ENCODE peak calls at places on chromosomes 1 and 21, in ten cellular contexts. One of them, this sample, is unnamed.

GRCh38 chr1:76079475-76080227 is 5.1 kb downstream of the ST6GALNAC3 start:
- DNase-seq in H54: no peak
- DNase-seq in NCI-H345: no peak
- DNase-seq in body of pancreas: no peak
- DNase-seq in anterior cingulate cortex: no peak
- DNase-seq in AG10803: no peak
- DNase-seq in activated T-helper 1 cell treated with Interleukin-2 at 50 U/mL for 16 hours: no peak
- DNase-seq in activated gamma-delta T cell treated with Interleukin-2 at 50 U/mL for 16 hours: no peak
- DNase-seq in stomach: no peak
- DNase-seq in GM12891: no peak
- DNase-seq in this sample: no peak

GRCh38 chr1:208071425-208072031 is 160.6 kb upstream of the CD34 start:
- DNase-seq in H54: no peak
- DNase-seq in NCI-H345: no peak
- DNase-seq in body of pancreas: no peak
- DNase-seq in anterior cingulate cortex: no peak
- DNase-seq in AG10803: no peak
- DNase-seq in activated T-helper 1 cell treated with Interleukin-2 at 50 U/mL for 16 hours: no peak
- DNase-seq in activated gamma-delta T cell treated with Interleukin-2 at 50 U/mL for 16 hours: no peak
- DNase-seq in stomach: no peak
- DNase-seq in GM12891: no peak
- DNase-seq in this sample: no peak

GRCh38 chr1:77382361-77382760 is 100.5 kb downstream of the AK5 start:
- DNase-seq in H54: no peak
- DNase-seq in NCI-H345: no peak
- DNase-seq in body of pancreas: no peak
- DNase-seq in anterior cingulate cortex: no peak
- DNase-seq in AG10803: no peak
- DNase-seq in activated T-helper 1 cell treated with Interleukin-2 at 50 U/mL for 16 hours: no peak
- DNase-seq in activated gamma-delta T cell treated with Interleukin-2 at 50 U/mL for 16 hours: no peak
- DNase-seq in stomach: no peak
- DNase-seq in GM12891: no peak
- DNase-seq in this sample: no peak

GRCh38 chr1:79859212-79859948 is 852.9 kb upstream of the ADGRL4 start:
- DNase-seq in H54: peak
- DNase-seq in NCI-H345: no peak
- DNase-seq in body of pancreas: no peak
- DNase-seq in anterior cingulate cortex: no peak
- DNase-seq in AG10803: peak
- DNase-seq in activated T-helper 1 cell treated with Interleukin-2 at 50 U/mL for 16 hours: no peak
- DNase-seq in activated gamma-delta T cell treated with Interleukin-2 at 50 U/mL for 16 hours: no peak
- DNase-seq in stomach: no peak
- DNase-seq in GM12891: no peak
- DNase-seq in this sample: no peak

GRCh38 chr1:241638091-241638682 is 2.0 kb downstream of the CHML start:
- DNase-seq in H54: no peak
- DNase-seq in NCI-H345: no peak
- DNase-seq in body of pancreas: no peak
- DNase-seq in anterior cingulate cortex: no peak
- DNase-seq in AG10803: no peak
- DNase-seq in activated T-helper 1 cell treated with Interleukin-2 at 50 U/mL for 16 hours: no peak
- DNase-seq in activated gamma-delta T cell treated with Interleukin-2 at 50 U/mL for 16 hours: no peak
- DNase-seq in stomach: no peak
- DNase-seq in GM12891: no peak
- DNase-seq in this sample: no peak

GRCh38 chr21:14739590-14739989 is 193.5 kb upstream of the SAMSN1 start:
- DNase-seq in H54: no peak
- DNase-seq in NCI-H345: no peak
- DNase-seq in body of pancreas: no peak
- DNase-seq in anterior cingulate cortex: no peak
- DNase-seq in AG10803: no peak
- DNase-seq in activated T-helper 1 cell treated with Interleukin-2 at 50 U/mL for 16 hours: no peak
- DNase-seq in activated gamma-delta T cell treated with Interleukin-2 at 50 U/mL for 16 hours: no peak
- DNase-seq in stomach: no peak
- DNase-seq in GM12891: no peak
- DNase-seq in this sample: no peak

GRCh38 chr1:66575739-66576138 is 41.8 kb downstream of the SGIP1 start:
- DNase-seq in H54: no peak
- DNase-seq in NCI-H345: peak
- DNase-seq in body of pancreas: peak
- DNase-seq in anterior cingulate cortex: no peak
- DNase-seq in AG10803: peak
- DNase-seq in activated T-helper 1 cell treated with Interleukin-2 at 50 U/mL for 16 hours: no peak
- DNase-seq in activated gamma-delta T cell treated with Interleukin-2 at 50 U/mL for 16 hours: no peak
- DNase-seq in stomach: no peak
- DNase-seq in GM12891: no peak
- DNase-seq in this sample: no peak

GRCh38 chr1:236872075-236872666 is 77.1 kb downstream of the MTR start:
- DNase-seq in H54: no peak
- DNase-seq in NCI-H345: no peak
- DNase-seq in body of pancreas: no peak
- DNase-seq in anterior cingulate cortex: no peak
- DNase-seq in AG10803: no peak
- DNase-seq in activated T-helper 1 cell treated with Interleukin-2 at 50 U/mL for 16 hours: no peak
- DNase-seq in activated gamma-delta T cell treated with Interleukin-2 at 50 U/mL for 16 hours: no peak
- DNase-seq in stomach: no peak
- DNase-seq in GM12891: no peak
- DNase-seq in this sample: no peak

GRCh38 chr1:40032240-40032891 is 8.2 kb upstream of the CAP1 start:
- DNase-seq in H54: peak
- DNase-seq in NCI-H345: peak
- DNase-seq in body of pancreas: peak
- DNase-seq in anterior cingulate cortex: peak
- DNase-seq in AG10803: peak
- DNase-seq in activated T-helper 1 cell treated with Interleukin-2 at 50 U/mL for 16 hours: peak
- DNase-seq in activated gamma-delta T cell treated with Interleukin-2 at 50 U/mL for 16 hours: peak
- DNase-seq in stomach: peak
- DNase-seq in GM12891: no peak
- DNase-seq in this sample: no peak

GRCh38 chr1:245695211-245695610 is 540.4 kb downstream of the KIF26B start:
- DNase-seq in H54: no peak
- DNase-seq in NCI-H345: no peak
- DNase-seq in body of pancreas: no peak
- DNase-seq in anterior cingulate cortex: no peak
- DNase-seq in AG10803: no peak
- DNase-seq in activated T-helper 1 cell treated with Interleukin-2 at 50 U/mL for 16 hours: no peak
- DNase-seq in activated gamma-delta T cell treated with Interleukin-2 at 50 U/mL for 16 hours: no peak
- DNase-seq in stomach: no peak
- DNase-seq in GM12891: no peak
- DNase-seq in this sample: no peak

GRCh38 chr1:230040440-230040839 is 26.6 kb upstream of the GALNT2 start:
- DNase-seq in H54: no peak
- DNase-seq in NCI-H345: no peak
- DNase-seq in body of pancreas: no peak
- DNase-seq in anterior cingulate cortex: no peak
- DNase-seq in AG10803: no peak
- DNase-seq in activated T-helper 1 cell treated with Interleukin-2 at 50 U/mL for 16 hours: no peak
- DNase-seq in activated gamma-delta T cell treated with Interleukin-2 at 50 U/mL for 16 hours: no peak
- DNase-seq in stomach: no peak
- DNase-seq in GM12891: no peak
- DNase-seq in this sample: no peak

GRCh38 chr1:10634075-10634427 is 159.3 kb downstream of the PEX14 start:
- DNase-seq in H54: no peak
- DNase-seq in NCI-H345: no peak
- DNase-seq in body of pancreas: no peak
- DNase-seq in anterior cingulate cortex: no peak
- DNase-seq in AG10803: no peak
- DNase-seq in activated T-helper 1 cell treated with Interleukin-2 at 50 U/mL for 16 hours: no peak
- DNase-seq in activated gamma-delta T cell treated with Interleukin-2 at 50 U/mL for 16 hours: no peak
- DNase-seq in stomach: no peak
- DNase-seq in GM12891: no peak
- DNase-seq in this sample: peak

GRCh38 chr1:184367427-184368038 is 19.3 kb upstream of the C1orf21 start:
- DNase-seq in H54: no peak
- DNase-seq in NCI-H345: no peak
- DNase-seq in body of pancreas: no peak
- DNase-seq in anterior cingulate cortex: no peak
- DNase-seq in AG10803: no peak
- DNase-seq in activated T-helper 1 cell treated with Interleukin-2 at 50 U/mL for 16 hours: no peak
- DNase-seq in activated gamma-delta T cell treated with Interleukin-2 at 50 U/mL for 16 hours: no peak
- DNase-seq in stomach: no peak
- DNase-seq in GM12891: no peak
- DNase-seq in this sample: no peak

GRCh38 chr1:203548917-203549708 is 55.2 kb downstream of the OPTC start:
- DNase-seq in H54: no peak
- DNase-seq in NCI-H345: peak
- DNase-seq in body of pancreas: no peak
- DNase-seq in anterior cingulate cortex: no peak
- DNase-seq in AG10803: peak
- DNase-seq in activated T-helper 1 cell treated with Interleukin-2 at 50 U/mL for 16 hours: no peak
- DNase-seq in activated gamma-delta T cell treated with Interleukin-2 at 50 U/mL for 16 hours: no peak
- DNase-seq in stomach: no peak
- DNase-seq in GM12891: no peak
- DNase-seq in this sample: no peak

GRCh38 chr1:223886516-223886921 is 40.8 kb upstream of the TP53BP2 start:
- DNase-seq in H54: no peak
- DNase-seq in NCI-H345: peak
- DNase-seq in body of pancreas: no peak
- DNase-seq in anterior cingulate cortex: no peak
- DNase-seq in AG10803: no peak
- DNase-seq in activated T-helper 1 cell treated with Interleukin-2 at 50 U/mL for 16 hours: no peak
- DNase-seq in activated gamma-delta T cell treated with Interleukin-2 at 50 U/mL for 16 hours: no peak
- DNase-seq in stomach: no peak
- DNase-seq in GM12891: no peak
- DNase-seq in this sample: no peak

GRCh38 chr1:82319526-82319925 is 518.8 kb downstream of the ADGRL2 start:
- DNase-seq in H54: no peak
- DNase-seq in NCI-H345: no peak
- DNase-seq in body of pancreas: no peak
- DNase-seq in anterior cingulate cortex: no peak
- DNase-seq in AG10803: no peak
- DNase-seq in activated T-helper 1 cell treated with Interleukin-2 at 50 U/mL for 16 hours: no peak
- DNase-seq in activated gamma-delta T cell treated with Interleukin-2 at 50 U/mL for 16 hours: no peak
- DNase-seq in stomach: no peak
- DNase-seq in GM12891: no peak
- DNase-seq in this sample: no peak

GRCh38 chr1:58848818-58849411 is 65.1 kb upstream of the JUN start:
- DNase-seq in H54: peak
- DNase-seq in NCI-H345: no peak
- DNase-seq in body of pancreas: peak
- DNase-seq in anterior cingulate cortex: peak
- DNase-seq in AG10803: peak
- DNase-seq in activated T-helper 1 cell treated with Interleukin-2 at 50 U/mL for 16 hours: no peak
- DNase-seq in activated gamma-delta T cell treated with Interleukin-2 at 50 U/mL for 16 hours: no peak
- DNase-seq in stomach: peak
- DNase-seq in GM12891: no peak
- DNase-seq in this sample: peak

GRCh38 chr1:233549917-233550316 is 64.0 kb upstream of the KCNK1 start:
- DNase-seq in H54: no peak
- DNase-seq in NCI-H345: no peak
- DNase-seq in body of pancreas: no peak
- DNase-seq in anterior cingulate cortex: no peak
- DNase-seq in AG10803: no peak
- DNase-seq in activated T-helper 1 cell treated with Interleukin-2 at 50 U/mL for 16 hours: no peak
- DNase-seq in activated gamma-delta T cell treated with Interleukin-2 at 50 U/mL for 16 hours: no peak
- DNase-seq in stomach: no peak
- DNase-seq in GM12891: no peak
- DNase-seq in this sample: no peak

GRCh38 chr1:39990428-39990827 is 35.5 kb downstream of the MFSD2A start:
- DNase-seq in H54: no peak
- DNase-seq in NCI-H345: no peak
- DNase-seq in body of pancreas: no peak
- DNase-seq in anterior cingulate cortex: no peak
- DNase-seq in AG10803: no peak
- DNase-seq in activated T-helper 1 cell treated with Interleukin-2 at 50 U/mL for 16 hours: no peak
- DNase-seq in activated gamma-delta T cell treated with Interleukin-2 at 50 U/mL for 16 hours: no peak
- DNase-seq in stomach: no peak
- DNase-seq in GM12891: no peak
- DNase-seq in this sample: no peak

This sample was measured in left ventricle myocardium superior.